ENCODE peak calls at places on chromosomes 11 and 22, in eight cellular contexts. One of them, this sample, is unnamed.
A peak's percentile ranks its signal among the peaks of the same experiment; 100 is the strongest.

GRCh38 chr22:33579448-33580093 is 340.7 kb downstream of the LARGE1 start:
- DNase-seq in A549: peak; percentile 41
- DNase-seq in CD4-positive, alpha-beta T cell: no peak
- DNase-seq in tibial artery: no peak
- DNase-seq in ovary: peak; percentile 18
- DNase-seq in heart right ventricle: peak; percentile 41
- DNase-seq in effector memory CD4-positive, alpha-beta T cell: no peak
- DNase-seq in HCT116: peak; percentile 1
- DNase-seq in this sample: peak; percentile 41

GRCh38 chr11:77080643-77081210 is 14.0 kb downstream of the CAPN5 start:
- DNase-seq in effector memory CD4-positive, alpha-beta T cell: no peak
- DNase-seq in heart right ventricle: no peak
- DNase-seq in ovary: no peak
- DNase-seq in HCT116: no peak
- DNase-seq in A549: no peak
- DNase-seq in CD4-positive, alpha-beta T cell: no peak
- DNase-seq in tibial artery: no peak
- DNase-seq in this sample: no peak

GRCh38 chr22:44623771-44624510 is 78.1 kb upstream of the PRR5 start:
- DNase-seq in HCT116: no peak
- DNase-seq in A549: peak; percentile 30
- DNase-seq in CD4-positive, alpha-beta T cell: no peak
- DNase-seq in tibial artery: no peak
- DNase-seq in heart right ventricle: no peak
- DNase-seq in effector memory CD4-positive, alpha-beta T cell: no peak
- DNase-seq in ovary: no peak
- DNase-seq in this sample: no peak

GRCh38 chr11:70480711-70481110 is 82.4 kb downstream of the CTTN start:
- DNase-seq in tibial artery: no peak
- DNase-seq in heart right ventricle: no peak
- DNase-seq in HCT116: no peak
- DNase-seq in ovary: no peak
- DNase-seq in A549: no peak
- DNase-seq in CD4-positive, alpha-beta T cell: no peak
- DNase-seq in effector memory CD4-positive, alpha-beta T cell: no peak
- DNase-seq in this sample: peak; percentile 10

GRCh38 chr11:299951-300735 is 817 bp upstream of the IFITM5 start:
- DNase-seq in heart right ventricle: peak; percentile 23
- DNase-seq in ovary: no peak
- DNase-seq in effector memory CD4-positive, alpha-beta T cell: no peak
- DNase-seq in HCT116: no peak
- DNase-seq in tibial artery: no peak
- DNase-seq in A549: no peak
- DNase-seq in CD4-positive, alpha-beta T cell: no peak
- DNase-seq in this sample: peak; percentile 15

GRCh38 chr11:64304316-64305072 is 830 bp upstream of the ESRRA start:
- DNase-seq in A549: peak; percentile 96
- DNase-seq in ovary: peak; percentile 86
- DNase-seq in CD4-positive, alpha-beta T cell: peak; percentile 92
- DNase-seq in HCT116: peak; percentile 80
- DNase-seq in effector memory CD4-positive, alpha-beta T cell: peak; percentile 82
- DNase-seq in tibial artery: peak; percentile 94
- DNase-seq in heart right ventricle: peak; percentile 94
- DNase-seq in this sample: peak; percentile 95

GRCh38 chr11:66429983-66430602 is 8.6 kb downstream of the MRPL11 start:
- DNase-seq in tibial artery: peak; percentile 84
- DNase-seq in effector memory CD4-positive, alpha-beta T cell: peak; percentile 42
- DNase-seq in HCT116: peak; percentile 44
- DNase-seq in CD4-positive, alpha-beta T cell: peak; percentile 58
- DNase-seq in ovary: peak; percentile 58
- DNase-seq in heart right ventricle: peak; percentile 68
- DNase-seq in A549: peak; percentile 72
- DNase-seq in this sample: peak; percentile 68

GRCh38 chr11:70440206-70440605 is 41.9 kb downstream of the CTTN start:
- DNase-seq in ovary: no peak
- DNase-seq in HCT116: no peak
- DNase-seq in heart right ventricle: no peak
- DNase-seq in tibial artery: no peak
- DNase-seq in effector memory CD4-positive, alpha-beta T cell: no peak
- DNase-seq in A549: no peak
- DNase-seq in CD4-positive, alpha-beta T cell: no peak
- DNase-seq in this sample: no peak

GRCh38 chr11:130437848-130438247 is 9.4 kb upstream of the ADAMTS8 start:
- DNase-seq in tibial artery: no peak
- DNase-seq in HCT116: no peak
- DNase-seq in A549: no peak
- DNase-seq in ovary: no peak
- DNase-seq in heart right ventricle: no peak
- DNase-seq in effector memory CD4-positive, alpha-beta T cell: no peak
- DNase-seq in CD4-positive, alpha-beta T cell: no peak
- DNase-seq in this sample: no peak

GRCh38 chr11:119417726-119418540 is 5.0 kb downstream of the THY1 start:
- DNase-seq in tibial artery: peak; percentile 76
- DNase-seq in A549: no peak
- DNase-seq in effector memory CD4-positive, alpha-beta T cell: no peak
- DNase-seq in HCT116: no peak
- DNase-seq in heart right ventricle: no peak
- DNase-seq in CD4-positive, alpha-beta T cell: no peak
- DNase-seq in ovary: no peak
- DNase-seq in this sample: no peak

GRCh38 chr22:39292561-39293074 is 26.8 kb downstream of the RPL3 start:
- DNase-seq in CD4-positive, alpha-beta T cell: no peak
- DNase-seq in effector memory CD4-positive, alpha-beta T cell: no peak
- DNase-seq in A549: peak; percentile 81
- DNase-seq in HCT116: peak; percentile 93
- DNase-seq in tibial artery: peak; percentile 94
- DNase-seq in heart right ventricle: peak; percentile 90
- DNase-seq in ovary: peak; percentile 93
- DNase-seq in this sample: peak; percentile 92

GRCh38 chr11:44823920-44824704 is 97.3 kb downstream of the TSPAN18 start:
- DNase-seq in tibial artery: no peak
- DNase-seq in CD4-positive, alpha-beta T cell: no peak
- DNase-seq in A549: no peak
- DNase-seq in effector memory CD4-positive, alpha-beta T cell: no peak
- DNase-seq in HCT116: no peak
- DNase-seq in ovary: no peak
- DNase-seq in heart right ventricle: no peak
- DNase-seq in this sample: no peak
- H3K27ac ChIP-seq in tibial artery: no peak overlapping the region
- H3K27ac ChIP-seq in CD4-positive, alpha-beta T cell: no peak overlapping the region
- H3K27ac ChIP-seq in A549: no peak overlapping the region
- H3K27ac ChIP-seq in effector memory CD4-positive, alpha-beta T cell: no peak overlapping the region
- H3K27ac ChIP-seq in HCT116: no peak overlapping the region
- H3K27ac ChIP-seq in ovary: no peak overlapping the region
- H3K27ac ChIP-seq in heart right ventricle: no peak overlapping the region
- H3K27ac ChIP-seq in this sample: peak overlapping the region; percentile 46

GRCh38 chr11:61011950-61012830 is 40.7 kb downstream of the CD6 start:
- DNase-seq in HCT116: no peak
- DNase-seq in CD4-positive, alpha-beta T cell: no peak
- DNase-seq in effector memory CD4-positive, alpha-beta T cell: no peak
- DNase-seq in ovary: no peak
- DNase-seq in A549: no peak
- DNase-seq in tibial artery: no peak
- DNase-seq in heart right ventricle: no peak
- DNase-seq in this sample: no peak

GRCh38 chr11:61008971-61009370 is 37.5 kb downstream of the CD6 start:
- DNase-seq in A549: no peak
- DNase-seq in tibial artery: no peak
- DNase-seq in ovary: no peak
- DNase-seq in HCT116: no peak
- DNase-seq in effector memory CD4-positive, alpha-beta T cell: no peak
- DNase-seq in CD4-positive, alpha-beta T cell: no peak
- DNase-seq in heart right ventricle: no peak
- DNase-seq in this sample: no peak

GRCh38 chr11:61011239-61011870 is 39.9 kb downstream of the CD6 start:
- DNase-seq in HCT116: no peak
- DNase-seq in CD4-positive, alpha-beta T cell: no peak
- DNase-seq in heart right ventricle: no peak
- DNase-seq in ovary: peak; percentile 57
- DNase-seq in A549: no peak
- DNase-seq in effector memory CD4-positive, alpha-beta T cell: no peak
- DNase-seq in tibial artery: no peak
- DNase-seq in this sample: no peak

GRCh38 chr11:61009392-61010275 is 38.2 kb downstream of the CD6 start:
- DNase-seq in effector memory CD4-positive, alpha-beta T cell: no peak
- DNase-seq in ovary: no peak
- DNase-seq in A549: no peak
- DNase-seq in heart right ventricle: no peak
- DNase-seq in tibial artery: no peak
- DNase-seq in CD4-positive, alpha-beta T cell: no peak
- DNase-seq in HCT116: no peak
- DNase-seq in this sample: no peak

DNA sequence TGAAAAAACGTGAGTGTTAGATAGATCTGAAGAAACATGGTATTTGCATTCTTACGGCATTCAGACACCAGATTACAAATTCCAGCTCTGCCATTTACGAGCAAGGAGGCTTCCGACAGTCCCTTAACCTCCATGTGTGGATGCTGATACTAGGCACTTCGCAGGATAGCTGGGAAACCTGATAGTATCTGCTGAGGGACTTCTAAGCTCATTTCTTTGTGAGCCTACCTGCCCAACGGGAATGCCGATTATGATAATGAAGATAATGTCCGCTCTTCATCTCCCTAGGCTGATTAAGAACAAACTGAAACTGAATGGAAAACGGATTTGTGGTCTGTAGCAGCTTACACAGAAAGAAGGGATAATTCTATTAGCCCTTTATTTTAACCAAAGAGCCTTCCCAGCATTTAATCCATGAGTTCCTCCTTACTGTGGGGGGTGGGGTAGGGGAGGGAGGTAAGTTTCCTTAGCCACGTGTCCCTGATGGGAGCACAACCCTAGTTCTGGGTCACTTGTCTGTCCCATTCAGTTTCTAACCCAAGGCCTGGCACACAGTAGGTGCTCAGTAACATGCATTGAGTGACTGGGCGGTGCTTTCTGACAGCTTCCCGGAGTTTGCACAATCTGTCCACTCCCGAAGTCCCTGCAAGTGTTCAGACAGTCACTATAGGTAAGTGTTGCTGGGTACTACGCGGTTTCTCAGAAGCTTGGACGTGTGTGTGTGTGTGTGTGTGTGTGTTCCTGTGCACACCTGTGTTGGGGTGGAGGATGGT is 39.2 kb downstream of the CD6 start:
- DNase-seq in effector memory CD4-positive, alpha-beta T cell: no peak
- DNase-seq in HCT116: no peak
- DNase-seq in tibial artery: no peak
- DNase-seq in ovary: no peak
- DNase-seq in heart right ventricle: no peak
- DNase-seq in CD4-positive, alpha-beta T cell: no peak
- DNase-seq in A549: no peak
- DNase-seq in this sample: no peak
- H3K27ac ChIP-seq in effector memory CD4-positive, alpha-beta T cell: peak overlapping the region; percentile 15
- H3K27ac ChIP-seq in HCT116: no peak overlapping the region
- H3K27ac ChIP-seq in tibial artery: no peak overlapping the region
- H3K27ac ChIP-seq in ovary: no peak overlapping the region
- H3K27ac ChIP-seq in heart right ventricle: no peak overlapping the region
- H3K27ac ChIP-seq in CD4-positive, alpha-beta T cell: peak overlapping the region; percentile 1
- H3K27ac ChIP-seq in A549: no peak overlapping the region
- H3K27ac ChIP-seq in this sample: no peak overlapping the region

GRCh38 chr11:114397349-114397982 is 2.8 kb downstream of the C11orf71 start:
- DNase-seq in CD4-positive, alpha-beta T cell: no peak
- DNase-seq in HCT116: no peak
- DNase-seq in heart right ventricle: no peak
- DNase-seq in effector memory CD4-positive, alpha-beta T cell: no peak
- DNase-seq in A549: no peak
- DNase-seq in ovary: no peak
- DNase-seq in tibial artery: no peak
- DNase-seq in this sample: no peak

GRCh38 chr11:114392735-114393667 is 7.3 kb downstream of the C11orf71 start:
- DNase-seq in tibial artery: no peak
- DNase-seq in effector memory CD4-positive, alpha-beta T cell: no peak
- DNase-seq in HCT116: no peak
- DNase-seq in heart right ventricle: no peak
- DNase-seq in CD4-positive, alpha-beta T cell: no peak
- DNase-seq in A549: no peak
- DNase-seq in ovary: no peak
- DNase-seq in this sample: no peak

GRCh38 chr11:114398303-114398920 is 1.9 kb downstream of the C11orf71 start:
- DNase-seq in A549: no peak
- DNase-seq in heart right ventricle: no peak
- DNase-seq in ovary: no peak
- DNase-seq in HCT116: no peak
- DNase-seq in tibial artery: no peak
- DNase-seq in CD4-positive, alpha-beta T cell: no peak
- DNase-seq in effector memory CD4-positive, alpha-beta T cell: no peak
- DNase-seq in this sample: no peak

GRCh38 chr11:114399490-114399889 is 821 bp downstream of the C11orf71 start:
- DNase-seq in effector memory CD4-positive, alpha-beta T cell: no peak
- DNase-seq in HCT116: no peak
- DNase-seq in tibial artery: no peak
- DNase-seq in A549: no peak
- DNase-seq in ovary: no peak
- DNase-seq in CD4-positive, alpha-beta T cell: no peak
- DNase-seq in heart right ventricle: no peak
- DNase-seq in this sample: no peak

GRCh38 chr11:114395776-114396175 is 4.5 kb downstream of the C11orf71 start:
- DNase-seq in effector memory CD4-positive, alpha-beta T cell: no peak
- DNase-seq in CD4-positive, alpha-beta T cell: no peak
- DNase-seq in ovary: no peak
- DNase-seq in HCT116: peak; percentile 15
- DNase-seq in heart right ventricle: no peak
- DNase-seq in A549: no peak
- DNase-seq in tibial artery: no peak
- DNase-seq in this sample: no peak
- H3K27ac ChIP-seq in effector memory CD4-positive, alpha-beta T cell: no peak overlapping the region
- H3K27ac ChIP-seq in CD4-positive, alpha-beta T cell: no peak overlapping the region
- H3K27ac ChIP-seq in ovary: no peak overlapping the region
- H3K27ac ChIP-seq in HCT116: no peak overlapping the region
- H3K27ac ChIP-seq in heart right ventricle: no peak overlapping the region
- H3K27ac ChIP-seq in A549: no peak overlapping the region
- H3K27ac ChIP-seq in tibial artery: no peak overlapping the region
- H3K27ac ChIP-seq in this sample: no peak overlapping the region

GRCh38 chr11:110092577-110093406 is at the start of gene ZC3H12C:
- DNase-seq in HCT116: peak; percentile 77
- DNase-seq in effector memory CD4-positive, alpha-beta T cell: no peak
- DNase-seq in ovary: peak; percentile 84
- DNase-seq in heart right ventricle: peak; percentile 85
- DNase-seq in CD4-positive, alpha-beta T cell: no peak
- DNase-seq in A549: peak; percentile 47
- DNase-seq in tibial artery: peak; percentile 89
- DNase-seq in this sample: peak; percentile 81

GRCh38 chr11:110090466-110091026 is 2.6 kb upstream of the ZC3H12C start:
- DNase-seq in HCT116: no peak
- DNase-seq in A549: no peak
- DNase-seq in CD4-positive, alpha-beta T cell: no peak
- DNase-seq in tibial artery: no peak
- DNase-seq in ovary: no peak
- DNase-seq in effector memory CD4-positive, alpha-beta T cell: no peak
- DNase-seq in heart right ventricle: no peak
- DNase-seq in this sample: no peak

GRCh38 chr11:110089617-110090282 is 3.4 kb upstream of the ZC3H12C start:
- DNase-seq in HCT116: no peak
- DNase-seq in effector memory CD4-positive, alpha-beta T cell: no peak
- DNase-seq in ovary: no peak
- DNase-seq in CD4-positive, alpha-beta T cell: no peak
- DNase-seq in tibial artery: no peak
- DNase-seq in heart right ventricle: no peak
- DNase-seq in A549: no peak
- DNase-seq in this sample: no peak

GRCh38 chr11:110093407-110094297 is 460 bp downstream of the ZC3H12C start:
- DNase-seq in A549: no peak
- DNase-seq in tibial artery: peak; percentile 77
- DNase-seq in CD4-positive, alpha-beta T cell: no peak
- DNase-seq in heart right ventricle: peak; percentile 64
- DNase-seq in effector memory CD4-positive, alpha-beta T cell: no peak
- DNase-seq in HCT116: peak; percentile 15
- DNase-seq in ovary: peak; percentile 78
- DNase-seq in this sample: peak; percentile 74

GRCh38 chr11:110091995-110092576 is 1.1 kb upstream of the ZC3H12C start:
- DNase-seq in CD4-positive, alpha-beta T cell: no peak
- DNase-seq in heart right ventricle: no peak
- DNase-seq in A549: no peak
- DNase-seq in tibial artery: no peak
- DNase-seq in HCT116: peak; percentile 3
- DNase-seq in effector memory CD4-positive, alpha-beta T cell: no peak
- DNase-seq in ovary: peak; percentile 23
- DNase-seq in this sample: no peak
- H3K27ac ChIP-seq in CD4-positive, alpha-beta T cell: no peak overlapping the region
- H3K27ac ChIP-seq in heart right ventricle: peak overlapping the region; percentile 95
- H3K27ac ChIP-seq in A549: peak overlapping the region; percentile 97
- H3K27ac ChIP-seq in tibial artery: peak overlapping the region; percentile 96
- H3K27ac ChIP-seq in HCT116: peak overlapping the region; percentile 89
- H3K27ac ChIP-seq in effector memory CD4-positive, alpha-beta T cell: no peak overlapping the region
- H3K27ac ChIP-seq in ovary: peak overlapping the region; percentile 98
- H3K27ac ChIP-seq in this sample: peak overlapping the region; percentile 95

This sample was measured in left ventricle myocardium inferior.